ENCODE peak calls at places on chromosome 2, in five cellular contexts. N is mesendoderm, U is IMR-90, E is mesenchymal stem cell, P is H1. Q is an unnamed sample. For H3K36me3, the result is how much of the 10 kb centered on the place peaks cover.

GRCh38 chr2:19217203-19217602 is 141.2 kb downstream of the OSR1 start:
- DNase-seq in N (no peak), U (no peak), E (peak), P (no peak), Q (no peak)

GRCh38 chr2:18074476-18074875 is 196.0 kb downstream of the KCNS3 start:
- DNase-seq in N (peak), U (peak), E (peak), P (no peak), Q (no peak)

GRCh38 chr2:58428286-58428552 is 187.1 kb upstream of the FANCL start:
- DNase-seq in N (no peak), U (no peak), E (peak), P (peak), Q (peak)

GRCh38 chr2:119352357-119352756 is 14.3 kb downstream of the C2orf76 start:
- DNase-seq in N (peak), U (no peak), E (no peak), P (no peak), Q (no peak)

GRCh38 chr2:32479224-32479623 is 122.4 kb downstream of the BIRC6 start:
- DNase-seq in N (no peak), U (peak), E (no peak), P (no peak), Q (no peak)

GRCh38 chr2:63665806-63666205 is 77.0 kb downstream of the MDH1 start:
- DNase-seq in N (peak), U (peak), E (peak), P (no peak), Q (no peak)

GRCh38 chr2:70111752-70112591 is 24.7 kb downstream of the PCBP1 start:
- DNase-seq in N (peak), U (peak), E (peak), P (no peak), Q (no peak)

GRCh38 chr2:126990200-126990599 is 91.5 kb downstream of the TEX51 start:
- DNase-seq in N (no peak), U (no peak), E (peak), P (no peak), Q (no peak)

GRCh38 chr2:40700211-40700954 is 248.5 kb upstream of the SLC8A1 start:
- DNase-seq in N (peak), U (no peak), E (no peak), P (no peak), Q (no peak)

GRCh38 chr2:236663267-236663666 is 93.6 kb downstream of the ACKR3 start:
- DNase-seq in N (no peak), U (no peak), E (no peak), P (no peak), Q (no peak)

GRCh38 chr2:213147550-213147949 is 3.9 kb downstream of the IKZF2 start:
- DNase-seq in N (no peak), U (no peak), E (no peak), P (no peak), Q (no peak)

GRCh38 chr2:210195066-210195852 is 24.1 kb upstream of the KANSL1L start:
- DNase-seq in N (peak), U (peak), E (peak), P (no peak), Q (no peak)

GRCh38 chr2:72883356-72883962 is 3.7 kb upstream of the SPR start:
- DNase-seq in N (peak), U (peak), E (peak), P (peak), Q (peak)

GRCh38 chr2:210955591-210955990 is 399.2 kb downstream of the CPS1 start:
- DNase-seq in N (peak), U (peak), E (peak), P (no peak), Q (no peak)

GRCh38 chr2:134396493-134396892 is 142.6 kb downstream of the MGAT5 start:
- DNase-seq in N (no peak), U (no peak), E (no peak), P (no peak), Q (no peak)

GRCh38 chr2:210288376-210288775 is 26.6 kb downstream of the MYL1 start:
- DNase-seq in N (no peak), U (no peak), E (no peak), P (no peak), Q (no peak)

GRCh38 chr2:126979039-126979438 is 80.3 kb downstream of the TEX51 start:
- DNase-seq in N (no peak), U (no peak), E (no peak), P (no peak), Q (no peak)

GRCh38 chr2:122451040-122451439 is 695.6 kb downstream of the TSN start:
- DNase-seq in N (peak), U (peak), E (peak), P (no peak), Q (no peak)

GRCh38 chr2:28649481-28650260 is 102.0 kb upstream of the PPP1CB start:
- DNase-seq in N (no peak), U (peak), E (peak), P (no peak), Q (no peak)

GRCh38 chr2:45300026-45300750 is 290.9 kb upstream of the SIX2 start:
- DNase-seq in N (no peak), U (no peak), E (no peak), P (no peak), Q (no peak)

GRCh38 chr2:127149384-127149783 is 42.4 kb upstream of the BIN1 start:
- DNase-seq in N (no peak), U (peak), E (peak), P (no peak), Q (no peak)

GRCh38 chr2:121075641-121076500 is 209.1 kb downstream of the TFCP2L1 start:
- DNase-seq in N (peak), U (no peak), E (no peak), P (peak), Q (no peak)

GRCh38 chr2:48512071-48512470 is 17.9 kb upstream of the STON1 start:
- DNase-seq in N (no peak), U (no peak), E (no peak), P (no peak), Q (no peak)

GRCh38 chr2:30305235-30305634 is 73.9 kb downstream of the LBH start:
- DNase-seq in N (no peak), U (peak), E (peak), P (no peak), Q (no peak)

GRCh38 chr2:20450201-20451108 is 3.6 kb downstream of the RHOB start:
- DNase-seq in N (peak), U (peak), E (peak), P (peak), Q (no peak)

GRCh38 chr2:136381722-136382633 is 264.0 kb upstream of the CXCR4 start:
- DNase-seq in N (no peak), U (no peak), E (no peak), P (peak), Q (no peak)

GRCh38 chr2:117835990-117836760 is 21.7 kb downstream of the DDX18 start:
- DNase-seq in N (peak), U (peak), E (peak), P (peak), Q (peak)

GRCh38 chr2:28318462-28319117 is 74.1 kb upstream of the FOSL2 start:
- DNase-seq in N (no peak), U (no peak), E (no peak), P (no peak), Q (no peak)

GRCh38 chr2:71706836-71707235 is 253.5 kb downstream of the DYSF start:
- DNase-seq in N (no peak), U (no peak), E (no peak), P (no peak), Q (no peak)

GRCh38 chr2:30756971-30757370 is 50.3 kb downstream of the CAPN13 start:
- DNase-seq in N (peak), U (no peak), E (no peak), P (no peak), Q (no peak)

DNA sequence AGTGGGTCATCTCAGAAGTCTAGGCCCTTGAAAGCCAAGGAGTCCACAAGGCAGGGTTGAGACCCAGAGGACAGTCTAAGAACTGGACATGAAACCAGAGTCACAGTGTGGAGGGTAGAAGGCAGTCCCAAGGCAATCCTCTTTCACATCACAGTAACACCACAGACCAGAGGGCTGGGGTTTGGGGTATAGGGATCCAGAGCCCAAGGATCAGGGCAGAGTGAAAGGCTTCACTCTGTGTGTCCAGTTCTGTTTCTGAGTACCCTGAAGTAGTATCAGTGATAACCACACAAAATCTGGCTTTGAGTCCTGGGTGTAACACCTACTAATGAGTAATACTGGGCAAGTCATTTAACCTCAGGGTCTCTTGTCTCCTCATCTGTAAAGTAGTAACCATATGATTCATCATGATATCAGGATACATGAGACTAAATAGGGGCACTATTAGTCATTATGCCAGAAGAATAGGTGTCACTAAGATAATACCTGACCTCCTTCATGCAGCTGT is 91.0 kb downstream of the ICA1L start:
- DNase-seq in N (no peak), U (peak), E (peak), P (no peak), Q (no peak)
- H2BK15ac ChIP-seq in N (no peak), U (no peak), E (no peak), P (no peak), Q (no peak)

GRCh38 chr2:177516786-177517544 is 124.4 kb downstream of the AGPS start:
- DNase-seq in N (no peak), U (peak), E (no peak), P (no peak), Q (no peak)
- H3K36me3 ChIP-seq in N (under half), U (under half), E (under half), P (under half), Q (under half)

DNA sequence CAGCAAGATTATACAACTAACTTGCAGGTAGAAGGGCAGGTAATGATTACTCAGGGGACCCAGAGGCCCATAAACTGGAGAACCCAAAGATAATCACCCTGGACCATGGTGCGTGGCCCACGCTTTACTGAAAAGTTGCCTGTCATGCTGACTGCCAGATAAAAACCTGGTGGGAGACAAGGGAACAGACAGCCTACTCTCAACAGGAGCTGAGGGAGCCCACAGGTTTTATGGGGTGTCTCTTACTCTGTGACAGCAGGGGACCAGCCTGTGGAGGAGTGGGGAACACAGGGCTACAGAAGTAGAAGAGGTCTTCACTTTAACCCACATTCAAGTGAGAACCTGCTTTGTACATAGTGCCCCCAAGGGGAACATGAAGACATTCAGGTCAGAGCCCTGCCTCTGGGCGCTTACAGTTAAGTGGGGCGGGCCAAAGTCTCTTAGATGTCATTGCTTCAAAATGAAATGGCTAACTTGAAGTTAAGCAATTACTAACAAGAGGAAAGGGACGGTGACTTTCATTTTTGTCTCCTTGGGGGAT is 60.4 kb downstream of the DHRS9 start:
- DNase-seq in N (no peak), U (no peak), E (no peak), P (no peak), Q (no peak)
- H3K23ac ChIP-seq in N (no peak), U (no peak), E (no peak), P (no peak), Q (no peak)

GRCh38 chr2:238380785-238381184 is 45.9 kb upstream of the ASB1 start:
- DNase-seq in N (peak), U (peak), E (peak), P (no peak), Q (no peak)

GRCh38 chr2:238380336-238380735 is 46.4 kb upstream of the ASB1 start:
- DNase-seq in N (no peak), U (no peak), E (no peak), P (no peak), Q (no peak)

GRCh38 chr2:238378230-238379095 is 48.3 kb upstream of the ASB1 start:
- DNase-seq in N (no peak), U (no peak), E (no peak), P (no peak), Q (no peak)

GRCh38 chr2:238381341-238382130 is 45.2 kb upstream of the ASB1 start:
- DNase-seq in N (no peak), U (no peak), E (no peak), P (no peak), Q (no peak)

DNA sequence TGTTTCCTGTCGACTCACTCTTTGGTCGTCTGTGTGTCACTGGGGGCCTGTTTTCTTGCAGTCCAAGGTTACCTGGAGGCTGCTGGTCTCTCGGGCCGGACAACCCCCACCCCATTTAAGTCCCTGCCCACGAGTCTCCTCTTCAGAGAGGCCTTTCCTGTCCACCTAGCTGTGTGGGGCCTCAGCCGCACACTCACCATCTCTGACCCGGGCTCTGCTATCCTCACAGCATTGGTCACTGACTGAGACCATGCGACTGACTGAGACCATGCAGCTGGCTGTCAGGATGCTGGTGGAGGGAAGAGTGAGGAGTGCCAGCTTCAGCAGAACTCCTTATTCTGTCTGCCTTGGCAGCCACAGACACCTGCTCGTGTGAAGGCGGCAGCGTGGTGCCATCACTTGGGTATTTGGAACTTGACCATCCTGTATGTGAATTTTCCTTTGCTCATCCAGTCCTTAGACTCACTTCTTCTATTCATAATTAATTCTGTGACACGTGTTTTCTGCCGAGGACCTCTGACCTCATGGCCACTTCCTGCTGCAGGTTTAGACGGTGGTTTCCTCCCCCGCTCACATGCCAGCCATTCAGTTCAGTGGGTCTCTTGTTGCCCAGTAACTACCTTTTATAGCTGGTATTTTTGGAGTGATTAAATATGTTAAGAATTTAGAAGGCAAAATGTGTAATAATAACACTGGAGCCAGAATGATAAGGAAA is 47.5 kb upstream of the ASB1 start:
- DNase-seq in N (no peak), U (peak), E (no peak), P (no peak), Q (no peak)
- H2BK15ac ChIP-seq in N (no peak), U (peak), E (no peak), P (no peak), Q (no peak)

GRCh38 chr2:86029873-86030272 is 75.8 kb downstream of the POLR1A start:
- DNase-seq in N (no peak), U (no peak), E (no peak), P (no peak), Q (no peak)
- H3K36me3 ChIP-seq in N (under half), U (half or more), E (half or more), P (half or more), Q (half or more)

GRCh38 chr2:137927846-137928245 is 36.4 kb upstream of the HNMT start:
- DNase-seq in N (no peak), U (no peak), E (no peak), P (no peak), Q (no peak)

GRCh38 chr2:137924019-137924418 is 40.3 kb upstream of the HNMT start:
- DNase-seq in N (no peak), U (no peak), E (peak), P (no peak), Q (no peak)

GRCh38 chr2:137928547-137929503 is 35.4 kb upstream of the HNMT start:
- DNase-seq in N (peak), U (peak), E (peak), P (no peak), Q (no peak)

GRCh38 chr2:137925599-137925998 is 38.7 kb upstream of the HNMT start:
- DNase-seq in N (no peak), U (peak), E (peak), P (no peak), Q (no peak)

GRCh38 chr2:137929504-137929886 is 34.8 kb upstream of the HNMT start:
- DNase-seq in N (peak), U (no peak), E (no peak), P (no peak), Q (no peak)
- H3K23ac ChIP-seq in N (no peak), U (peak), E (no peak), P (no peak), Q (no peak)

DNA sequence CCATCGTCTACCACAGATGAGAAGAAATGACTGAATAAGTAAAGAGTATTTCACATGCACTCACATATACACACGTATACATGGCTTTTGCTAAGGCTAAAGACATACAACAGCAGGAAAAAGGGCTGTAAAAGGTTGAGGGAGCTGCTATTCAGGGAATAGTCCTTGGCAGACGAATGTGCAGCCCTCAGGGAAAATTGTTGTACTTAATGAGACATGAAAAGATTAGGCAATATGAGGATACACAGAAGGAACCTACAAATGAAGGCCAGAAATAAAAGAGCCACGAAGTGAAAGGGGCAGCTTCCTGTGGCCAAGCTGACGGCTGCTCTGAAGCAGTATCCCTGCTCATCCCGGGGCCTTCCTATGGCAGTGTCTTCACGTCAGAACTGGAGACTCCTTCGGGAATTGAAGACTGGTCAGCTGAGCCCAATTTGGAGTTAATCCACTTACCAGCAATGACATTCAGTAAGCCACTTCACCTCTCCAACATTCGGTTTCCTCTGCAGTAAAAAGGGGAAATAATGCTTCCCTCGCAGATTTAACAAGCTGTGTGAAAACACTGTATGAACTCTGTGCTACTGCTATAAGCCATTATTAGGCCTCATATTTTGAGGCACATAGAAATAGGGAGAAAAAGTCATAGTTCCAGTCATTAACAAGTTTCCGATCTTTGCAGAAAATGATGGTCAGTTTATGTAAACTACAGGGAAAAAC is 221.8 kb downstream of the STK39 start:
- DNase-seq in N (no peak), U (no peak), E (no peak), P (no peak), Q (no peak)
- H2BK15ac ChIP-seq in N (no peak), U (no peak), E (no peak), P (no peak), Q (no peak)

DNA sequence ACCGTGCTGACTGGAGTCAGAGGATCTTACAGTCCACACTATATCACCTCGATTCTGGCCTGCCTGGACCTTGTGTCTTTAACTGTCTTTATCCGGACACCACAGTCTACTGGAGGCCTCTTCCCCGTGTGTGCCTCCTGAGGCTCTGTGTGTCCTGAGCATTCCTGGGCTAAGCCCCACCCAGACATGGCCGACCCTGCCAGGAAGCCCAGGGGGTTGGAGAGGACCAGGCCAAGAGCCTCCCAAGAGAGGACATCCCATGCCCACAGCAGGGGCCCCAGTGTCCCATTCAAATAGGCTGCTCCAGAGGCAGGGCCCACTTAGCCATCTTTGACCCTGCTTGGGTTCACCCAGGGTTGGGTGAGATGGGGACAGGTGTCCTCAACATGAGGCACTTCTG is 84.7 kb upstream of the OTOS start:
- DNase-seq in N (no peak), U (no peak), E (no peak), P (no peak), Q (no peak)
- H3K36me3 ChIP-seq in N (under half), U (under half), E (under half), P (under half), Q (under half)

DNA sequence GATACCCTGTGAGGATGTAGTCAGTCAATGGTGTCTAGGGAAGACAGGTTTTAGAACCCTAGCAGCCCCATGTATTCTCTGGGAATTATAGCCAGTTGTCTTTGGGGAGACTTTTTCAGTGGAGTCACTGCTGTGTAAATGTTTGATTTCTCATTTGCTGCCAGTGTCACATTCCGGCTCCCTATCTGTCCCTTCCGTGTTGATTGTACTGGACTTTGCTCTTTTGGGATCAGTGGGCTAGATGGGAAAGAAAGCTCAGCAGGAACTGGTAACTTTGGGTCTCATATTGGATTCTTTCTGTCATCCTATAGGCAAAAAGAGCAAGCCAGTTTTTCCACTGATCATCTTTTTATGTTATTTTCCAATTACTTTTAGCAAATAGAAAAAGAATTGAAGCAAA is 70.1 kb downstream of the GTF3C3 start:
- DNase-seq in N (no peak), U (no peak), E (no peak), P (no peak), Q (no peak)
- H3K23ac ChIP-seq in N (no peak), U (no peak), E (no peak), P (no peak), Q (no peak)